ENCODE peak calls at places on chromosomes 6 and 20, in eight cellular contexts. One of them, this sample, is unnamed. For H3K4me1, the result is how much of the 10 kb centered on the place peaks cover.

GRCh38 chr6:131316654-131317053 is 181.4 kb downstream of the AKAP7 start:
- DNase-seq in SJSA1: no peak
- DNase-seq in transverse colon: no peak
- DNase-seq in hepatocyte: no peak
- DNase-seq in right atrium auricular region: no peak
- DNase-seq in H1: no peak
- DNase-seq in ascending aorta: no peak
- DNase-seq in pancreas: no peak
- DNase-seq in this sample: no peak

GRCh38 chr6:38612386-38612965 is 27.3 kb downstream of the BTBD9 start:
- DNase-seq in SJSA1: peak
- DNase-seq in transverse colon: no peak
- DNase-seq in hepatocyte: no peak
- DNase-seq in right atrium auricular region: no peak
- DNase-seq in H1: no peak
- DNase-seq in ascending aorta: no peak
- DNase-seq in pancreas: no peak
- DNase-seq in this sample: no peak

GRCh38 chr6:26159417-26160273 is 72.4 kb downstream of the HFE start:
- DNase-seq in SJSA1: peak
- DNase-seq in transverse colon: no peak
- DNase-seq in hepatocyte: peak
- DNase-seq in right atrium auricular region: no peak
- DNase-seq in H1: no peak
- DNase-seq in ascending aorta: no peak
- DNase-seq in pancreas: no peak
- DNase-seq in this sample: no peak

GRCh38 chr20:32605167-32605656 is 20.1 kb upstream of the NOL4L start:
- DNase-seq in SJSA1: no peak
- DNase-seq in transverse colon: peak
- DNase-seq in hepatocyte: peak
- DNase-seq in right atrium auricular region: no peak
- DNase-seq in H1: no peak
- DNase-seq in ascending aorta: no peak
- DNase-seq in pancreas: peak
- DNase-seq in this sample: no peak

GRCh38 chr20:61665746-61666470 is 399.8 kb downstream of the TAF4 start:
- DNase-seq in SJSA1: no peak
- DNase-seq in transverse colon: no peak
- DNase-seq in hepatocyte: no peak
- DNase-seq in right atrium auricular region: no peak
- DNase-seq in H1: no peak
- DNase-seq in ascending aorta: no peak
- DNase-seq in pancreas: no peak
- DNase-seq in this sample: no peak

GRCh38 chr20:25237610-25238318 is 10.1 kb upstream of the PYGB start:
- DNase-seq in SJSA1: peak
- DNase-seq in transverse colon: peak
- DNase-seq in hepatocyte: peak
- DNase-seq in right atrium auricular region: peak
- DNase-seq in H1: no peak
- DNase-seq in ascending aorta: peak
- DNase-seq in pancreas: no peak
- DNase-seq in this sample: no peak

GRCh38 chr6:158765509-158766068 is 53.6 kb downstream of the EZR start:
- DNase-seq in SJSA1: no peak
- DNase-seq in transverse colon: no peak
- DNase-seq in hepatocyte: peak
- DNase-seq in right atrium auricular region: no peak
- DNase-seq in H1: no peak
- DNase-seq in ascending aorta: no peak
- DNase-seq in pancreas: no peak
- DNase-seq in this sample: no peak

GRCh38 chr20:61916318-61916891 is 149.3 kb downstream of the TAF4 start:
- DNase-seq in SJSA1: no peak
- DNase-seq in transverse colon: no peak
- DNase-seq in hepatocyte: no peak
- DNase-seq in right atrium auricular region: no peak
- DNase-seq in H1: no peak
- DNase-seq in ascending aorta: no peak
- DNase-seq in pancreas: no peak
- DNase-seq in this sample: no peak

GRCh38 chr6:163455553-163455952 is 41.0 kb downstream of the QKI start:
- DNase-seq in SJSA1: no peak
- DNase-seq in transverse colon: no peak
- DNase-seq in hepatocyte: no peak
- DNase-seq in right atrium auricular region: no peak
- DNase-seq in H1: no peak
- DNase-seq in ascending aorta: no peak
- DNase-seq in pancreas: no peak
- DNase-seq in this sample: no peak

GRCh38 chr6:122567034-122567433 is 43.2 kb upstream of the PKIB start:
- DNase-seq in SJSA1: no peak
- DNase-seq in transverse colon: no peak
- DNase-seq in hepatocyte: no peak
- DNase-seq in right atrium auricular region: no peak
- DNase-seq in H1: no peak
- DNase-seq in ascending aorta: no peak
- DNase-seq in pancreas: no peak
- DNase-seq in this sample: no peak

GRCh38 chr6:193773-194310 is 98.4 kb upstream of the DUSP22 start:
- DNase-seq in SJSA1: no peak
- DNase-seq in transverse colon: no peak
- DNase-seq in hepatocyte: no peak
- DNase-seq in right atrium auricular region: no peak
- DNase-seq in H1: no peak
- DNase-seq in ascending aorta: no peak
- DNase-seq in pancreas: no peak
- DNase-seq in this sample: no peak

GRCh38 chr20:64255361-64256281 is at the start of gene PCMTD2:
- DNase-seq in SJSA1: peak
- DNase-seq in transverse colon: peak
- DNase-seq in hepatocyte: peak
- DNase-seq in right atrium auricular region: peak
- DNase-seq in H1: peak
- DNase-seq in ascending aorta: peak
- DNase-seq in pancreas: peak
- DNase-seq in this sample: peak

GRCh38 chr20:44572551-44573500 is 9.6 kb upstream of the PKIG start:
- DNase-seq in SJSA1: peak
- DNase-seq in transverse colon: peak
- DNase-seq in hepatocyte: peak
- DNase-seq in right atrium auricular region: no peak
- DNase-seq in H1: no peak
- DNase-seq in ascending aorta: peak
- DNase-seq in pancreas: no peak
- DNase-seq in this sample: no peak

GRCh38 chr6:56374841-56375369 is 127.5 kb upstream of the COL21A1 start:
- DNase-seq in SJSA1: no peak
- DNase-seq in transverse colon: no peak
- DNase-seq in hepatocyte: no peak
- DNase-seq in right atrium auricular region: no peak
- DNase-seq in H1: no peak
- DNase-seq in ascending aorta: peak
- DNase-seq in pancreas: no peak
- DNase-seq in this sample: no peak

GRCh38 chr20:10596726-10597125 is 77.1 kb downstream of the JAG1 start:
- DNase-seq in SJSA1: peak
- DNase-seq in transverse colon: no peak
- DNase-seq in hepatocyte: no peak
- DNase-seq in right atrium auricular region: no peak
- DNase-seq in H1: no peak
- DNase-seq in ascending aorta: no peak
- DNase-seq in pancreas: no peak
- DNase-seq in this sample: no peak

GRCh38 chr6:170290306-170291128 is at the start of gene DLL1:
- DNase-seq in SJSA1: peak
- DNase-seq in transverse colon: peak
- DNase-seq in hepatocyte: peak
- DNase-seq in right atrium auricular region: no peak
- DNase-seq in H1: no peak
- DNase-seq in ascending aorta: peak
- DNase-seq in pancreas: no peak
- DNase-seq in this sample: no peak
- H3K4me1 ChIP-seq in SJSA1: under half
- H3K4me1 ChIP-seq in transverse colon: half or more
- H3K4me1 ChIP-seq in hepatocyte: under half
- H3K4me1 ChIP-seq in right atrium auricular region: under half
- H3K4me1 ChIP-seq in H1: under half
- H3K4me1 ChIP-seq in ascending aorta: under half
- H3K4me1 ChIP-seq in pancreas: under half
- H3K4me1 ChIP-seq in this sample: under half

DNA sequence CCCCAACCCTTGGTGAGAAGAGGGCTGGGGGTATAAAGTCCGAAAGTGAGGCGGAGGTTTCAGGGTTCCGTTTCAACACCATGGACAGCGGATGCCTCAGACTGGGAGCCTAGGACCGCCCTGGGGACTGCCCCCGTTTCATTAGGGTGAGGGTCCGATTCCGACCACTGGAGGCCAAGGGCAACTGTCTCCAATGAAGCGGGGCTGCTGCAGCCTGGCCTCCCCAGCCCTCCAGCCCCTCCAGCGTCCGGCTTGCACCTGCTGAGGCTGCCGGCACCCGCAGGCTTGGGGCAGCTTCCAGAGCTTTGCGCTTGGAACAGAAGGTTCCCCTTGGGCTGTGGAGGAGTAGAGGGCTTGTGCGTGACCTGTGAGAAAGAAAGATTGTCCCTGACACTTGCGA is 39.9 kb downstream of the YTHDF1 start:
- DNase-seq in SJSA1: no peak
- DNase-seq in transverse colon: no peak
- DNase-seq in hepatocyte: peak
- DNase-seq in right atrium auricular region: no peak
- DNase-seq in H1: no peak
- DNase-seq in ascending aorta: no peak
- DNase-seq in pancreas: no peak
- DNase-seq in this sample: no peak
- H3K4me3 ChIP-seq in SJSA1: no peak
- H3K4me3 ChIP-seq in transverse colon: no peak
- H3K4me3 ChIP-seq in hepatocyte: no peak
- H3K4me3 ChIP-seq in right atrium auricular region: no peak
- H3K4me3 ChIP-seq in H1: peak
- H3K4me3 ChIP-seq in ascending aorta: no peak
- H3K4me3 ChIP-seq in pancreas: no peak
- H3K4me3 ChIP-seq in this sample: no peak

GRCh38 chr6:16335176-16335575 is 96.8 kb downstream of the GMPR start:
- DNase-seq in SJSA1: no peak
- DNase-seq in transverse colon: no peak
- DNase-seq in hepatocyte: no peak
- DNase-seq in right atrium auricular region: no peak
- DNase-seq in H1: no peak
- DNase-seq in ascending aorta: no peak
- DNase-seq in pancreas: no peak
- DNase-seq in this sample: no peak

GRCh38 chr6:16334671-16335070 is 96.3 kb downstream of the GMPR start:
- DNase-seq in SJSA1: peak
- DNase-seq in transverse colon: peak
- DNase-seq in hepatocyte: peak
- DNase-seq in right atrium auricular region: peak
- DNase-seq in H1: no peak
- DNase-seq in ascending aorta: peak
- DNase-seq in pancreas: peak
- DNase-seq in this sample: no peak

GRCh38 chr6:16331328-16332174 is 93.2 kb downstream of the GMPR start:
- DNase-seq in SJSA1: peak
- DNase-seq in transverse colon: peak
- DNase-seq in hepatocyte: peak
- DNase-seq in right atrium auricular region: no peak
- DNase-seq in H1: no peak
- DNase-seq in ascending aorta: peak
- DNase-seq in pancreas: peak
- DNase-seq in this sample: peak

GRCh38 chr6:16333580-16333979 is 95.2 kb downstream of the GMPR start:
- DNase-seq in SJSA1: no peak
- DNase-seq in transverse colon: no peak
- DNase-seq in hepatocyte: no peak
- DNase-seq in right atrium auricular region: no peak
- DNase-seq in H1: no peak
- DNase-seq in ascending aorta: no peak
- DNase-seq in pancreas: no peak
- DNase-seq in this sample: no peak

DNA sequence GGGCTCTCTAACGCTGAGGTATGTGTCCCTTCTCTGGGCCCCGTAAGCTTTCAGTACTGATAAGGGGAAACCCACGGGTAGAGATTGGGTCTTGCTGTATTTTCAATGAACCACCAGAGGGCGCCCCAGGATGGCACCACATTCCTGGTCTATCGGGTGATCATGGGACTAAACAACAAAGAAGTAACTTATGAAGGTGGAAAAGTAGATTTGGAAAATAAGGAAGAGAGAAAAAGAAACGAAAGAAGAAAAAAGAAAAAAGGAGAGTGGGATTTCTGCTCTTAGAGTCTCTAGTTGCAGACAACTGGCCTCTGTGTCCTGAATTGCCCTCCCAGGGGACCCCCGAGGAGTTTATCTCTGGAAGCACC is 93.8 kb downstream of the GMPR start:
- DNase-seq in SJSA1: peak
- DNase-seq in transverse colon: peak
- DNase-seq in hepatocyte: peak
- DNase-seq in right atrium auricular region: peak
- DNase-seq in H1: peak
- DNase-seq in ascending aorta: peak
- DNase-seq in pancreas: peak
- DNase-seq in this sample: peak
- H3K27ac ChIP-seq in SJSA1: no peak
- H3K27ac ChIP-seq in transverse colon: peak
- H3K27ac ChIP-seq in hepatocyte: peak
- H3K27ac ChIP-seq in right atrium auricular region: no peak
- H3K27ac ChIP-seq in H1: no peak
- H3K27ac ChIP-seq in ascending aorta: no peak
- H3K27ac ChIP-seq in pancreas: no peak
- H3K27ac ChIP-seq in this sample: peak

DNA sequence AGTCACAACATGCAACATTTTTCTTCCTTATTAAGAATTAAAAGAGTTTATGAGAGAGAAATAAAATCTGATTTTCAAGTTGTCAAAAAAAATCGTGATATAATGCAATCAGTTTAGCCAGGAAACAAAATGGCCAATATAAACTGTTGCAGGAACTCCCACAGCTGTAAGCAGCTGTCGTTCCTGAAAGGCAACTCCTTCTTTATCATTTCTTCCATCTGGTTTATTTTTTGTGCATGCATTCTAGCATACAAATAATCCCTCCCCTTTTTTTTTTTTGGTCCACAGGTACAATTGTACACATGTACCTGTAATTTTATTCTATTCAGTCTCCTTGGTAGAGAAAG is 19.7 kb downstream of the TRAF3IP2 start:
- DNase-seq in SJSA1: no peak
- DNase-seq in transverse colon: no peak
- DNase-seq in hepatocyte: no peak
- DNase-seq in right atrium auricular region: no peak
- DNase-seq in H1: no peak
- DNase-seq in ascending aorta: no peak
- DNase-seq in pancreas: no peak
- DNase-seq in this sample: no peak
- H3K4me1 ChIP-seq in SJSA1: half or more
- H3K4me1 ChIP-seq in transverse colon: under half
- H3K4me1 ChIP-seq in hepatocyte: under half
- H3K4me1 ChIP-seq in right atrium auricular region: under half
- H3K4me1 ChIP-seq in H1: under half
- H3K4me1 ChIP-seq in ascending aorta: under half
- H3K4me1 ChIP-seq in pancreas: under half
- H3K4me1 ChIP-seq in this sample: under half

GRCh38 chr6:148348335-148348734 is 5.7 kb downstream of the SASH1 start:
- DNase-seq in SJSA1: no peak
- DNase-seq in transverse colon: no peak
- DNase-seq in hepatocyte: no peak
- DNase-seq in right atrium auricular region: no peak
- DNase-seq in H1: no peak
- DNase-seq in ascending aorta: no peak
- DNase-seq in pancreas: no peak
- DNase-seq in this sample: no peak
- H3K4me3 ChIP-seq in SJSA1: no peak
- H3K4me3 ChIP-seq in transverse colon: no peak
- H3K4me3 ChIP-seq in hepatocyte: no peak
- H3K4me3 ChIP-seq in right atrium auricular region: no peak
- H3K4me3 ChIP-seq in H1: no peak
- H3K4me3 ChIP-seq in ascending aorta: no peak
- H3K4me3 ChIP-seq in pancreas: no peak
- H3K4me3 ChIP-seq in this sample: no peak

This sample was measured in effector memory CD4-positive, alpha-beta T cell.